ENCODE peak calls at places on chromosomes 3 and 15, in ten cellular contexts. F is AG10803, R is breast epithelium, T is PC-3, B is GM12865, I is A549, W is PC-9, C is cardiac fibroblast, M is fibroblast of pulmonary artery, A is fibroblast of lung. X is an unnamed sample.

GRCh38 chr3:128493221-128494151 is 485 bp upstream of the GATA2 start:
- DNase-seq in F (no peak), A (no peak), W (no peak), C (no peak), M (no peak), I (no peak), R (no peak), T (no peak), B (no peak), X (no peak)

GRCh38 chr15:43941555-43941954 is 114.8 kb downstream of the WDR76 start:
- DNase-seq in B (peak), F (no peak), R (no peak), M (no peak), C (no peak), I (no peak), A (no peak), W (no peak), T (no peak), X (no peak)

GRCh38 chr3:8964436-8965370 is 1.4 kb upstream of the RAD18 start:
- DNase-seq in I (peak), M (peak), B (no peak), A (peak), F (peak), C (peak), T (peak), W (peak), R (no peak), X (peak)

GRCh38 chr15:93485922-93486327 is 396.9 kb upstream of the RGMA start:
- DNase-seq in A (peak), M (no peak), C (no peak), F (no peak), W (no peak), B (no peak), R (peak), T (no peak), I (no peak), X (no peak)

GRCh38 chr15:80492409-80492808 is 88.2 kb downstream of the ARNT2 start:
- DNase-seq in B (no peak), T (no peak), M (no peak), R (no peak), I (no peak), F (no peak), W (no peak), C (no peak), A (no peak), X (no peak)

GRCh38 chr15:94008101-94009080 is 223.0 kb upstream of the MCTP2 start:
- DNase-seq in T (no peak), C (no peak), B (no peak), R (no peak), M (no peak), A (peak), F (no peak), I (no peak), W (no peak), X (peak)

GRCh38 chr3:94185753-94186152 is 122.9 kb downstream of the NSUN3 start:
- DNase-seq in M (no peak), A (peak), T (peak), F (no peak), R (no peak), B (no peak), C (peak), W (no peak), I (no peak), X (peak)

GRCh38 chr15:31970007-31970406 is 60.3 kb upstream of the CHRNA7 start:
- DNase-seq in I (no peak), A (no peak), F (no peak), T (no peak), B (no peak), C (no peak), R (no peak), W (no peak), M (no peak), X (no peak)

GRCh38 chr3:106332884-106333283 is 464.1 kb upstream of the CBLB start:
- DNase-seq in A (peak), B (peak), T (peak), R (no peak), W (no peak), I (no peak), F (no peak), C (peak), M (no peak), X (peak)

GRCh38 chr3:51621091-51621892 is 49.8 kb upstream of the TEX264 start:
- DNase-seq in A (no peak), I (no peak), C (peak), T (no peak), B (no peak), W (no peak), F (peak), M (peak), R (no peak), X (peak)

GRCh38 chr3:12986986-12987385 is 86.2 kb downstream of the IQSEC1 start:
- DNase-seq in A (no peak), F (no peak), T (no peak), M (no peak), B (no peak), R (no peak), C (no peak), W (no peak), I (no peak), X (no peak)

GRCh38 chr15:34883042-34883441 is 86.5 kb downstream of the AQR start:
- DNase-seq in F (peak), A (no peak), W (no peak), I (no peak), M (peak), C (no peak), R (no peak), B (no peak), T (no peak), X (peak)

GRCh38 chr3:152283492-152284381 is 15.0 kb downstream of the MBNL1 start:
- DNase-seq in I (no peak), B (peak), F (no peak), M (no peak), C (no peak), R (no peak), A (no peak), W (no peak), T (no peak), X (peak)

GRCh38 chr15:56042982-56043980 is 49.9 kb upstream of the NEDD4 start:
- DNase-seq in R (no peak), I (no peak), B (peak), C (peak), M (no peak), F (no peak), W (no peak), T (no peak), A (no peak), X (no peak)

GRCh38 chr15:65183847-65184159 is 1.3 kb downstream of the CLPX start:
- DNase-seq in A (no peak), C (no peak), I (no peak), R (no peak), W (no peak), T (no peak), F (no peak), B (no peak), M (no peak), X (no peak)

GRCh38 chr3:22887664-22888291 is 315.3 kb upstream of the UBE2E2 start:
- DNase-seq in F (peak), M (peak), T (peak), B (peak), C (peak), R (no peak), I (no peak), W (no peak), A (peak), X (peak)

GRCh38 chr3:9779721-9780450 is 10.1 kb upstream of the CAMK1 start:
- DNase-seq in B (peak), T (no peak), I (no peak), R (no peak), F (no peak), C (no peak), W (no peak), A (no peak), M (no peak), X (no peak)

GRCh38 chr15:101188517-101189340 is 63.1 kb downstream of the CHSY1 start:
- DNase-seq in F (peak), C (peak), W (no peak), B (peak), A (peak), M (peak), R (no peak), I (no peak), T (peak), X (peak)

GRCh38 chr15:84151205-84151931 is 84.2 kb upstream of the GOLGA6L4 start:
- DNase-seq in A (peak), B (no peak), R (no peak), T (no peak), M (peak), W (no peak), C (no peak), F (peak), I (no peak), X (no peak)

GRCh38 chr3:10180738-10181295 is 16.1 kb downstream of the IRAK2 start:
- DNase-seq in B (no peak), T (no peak), C (no peak), I (no peak), R (no peak), F (no peak), M (no peak), A (no peak), W (no peak), X (no peak)

GRCh38 chr3:116444819-116445290 is 432 bp downstream of the LSAMP start:
- DNase-seq in R (no peak), A (peak), M (no peak), F (no peak), W (no peak), T (no peak), C (no peak), I (no peak), B (no peak), X (no peak)

GRCh38 chr3:65334045-65334665 is 646.4 kb upstream of the ADAMTS9 start:
- DNase-seq in W (no peak), A (no peak), C (peak), F (no peak), M (no peak), B (no peak), R (no peak), I (no peak), T (peak), X (no peak)

GRCh38 chr3:73623316-73623715 is 1.4 kb downstream of the PDZRN3 start:
- DNase-seq in A (no peak), F (no peak), B (no peak), I (no peak), R (no peak), C (no peak), T (no peak), M (no peak), W (no peak), X (no peak)

GRCh38 chr3:115348951-115349745 is 202.1 kb upstream of the ZBTB20 start:
- DNase-seq in I (no peak), T (no peak), R (no peak), B (no peak), M (no peak), C (no peak), W (no peak), F (no peak), A (no peak), X (no peak)

GRCh38 chr3:108409791-108410190 is 100.6 kb downstream of the MYH15 start:
- DNase-seq in R (no peak), C (no peak), W (no peak), F (no peak), A (no peak), M (no peak), T (no peak), B (no peak), I (no peak), X (no peak)

GRCh38 chr3:61663728-61664492 is 102.5 kb downstream of the PTPRG start:
- DNase-seq in M (peak), B (no peak), T (peak), I (peak), F (peak), A (peak), C (peak), W (peak), R (no peak), X (peak)

GRCh38 chr3:4825572-4826236 is 153.5 kb upstream of the BHLHE40 start:
- DNase-seq in C (no peak), F (no peak), R (no peak), A (no peak), M (no peak), T (no peak), W (peak), I (peak), B (no peak), X (peak)

GRCh38 chr15:94704421-94704820 is 473.1 kb downstream of the MCTP2 start:
- DNase-seq in T (no peak), W (no peak), B (no peak), F (no peak), C (no peak), I (no peak), A (no peak), R (no peak), M (no peak), X (no peak)

GRCh38 chr3:151213881-151214280 is 10.9 kb upstream of the GPR171 start:
- DNase-seq in T (no peak), M (peak), C (peak), R (no peak), W (no peak), F (no peak), I (no peak), A (peak), B (no peak), X (no peak)

GRCh38 chr15:95551580-95551979 is 778.9 kb upstream of the NR2F2 start:
- DNase-seq in I (no peak), T (no peak), M (no peak), R (no peak), A (no peak), C (no peak), W (no peak), F (no peak), B (no peak), X (no peak)

GRCh38 chr3:72679540-72680198 is 168.6 kb downstream of the SHQ1 start:
- DNase-seq in C (peak), A (peak), T (no peak), W (no peak), B (peak), F (peak), I (no peak), R (no peak), M (no peak), X (no peak)

GRCh38 chr3:149214702-149215101 is 6.9 kb downstream of the CP start:
- DNase-seq in T (no peak), M (no peak), C (no peak), F (no peak), B (no peak), W (no peak), I (no peak), A (no peak), R (no peak), X (no peak)

GRCh38 chr3:125359700-125360099 is 15.4 kb downstream of the ZNF148 start:
- DNase-seq in W (no peak), I (no peak), C (no peak), R (no peak), F (no peak), M (no peak), T (no peak), B (no peak), A (no peak), X (no peak)

GRCh38 chr15:57213783-57214366 is 162.4 kb upstream of the CGNL1 start:
- DNase-seq in C (peak), I (peak), F (peak), A (peak), T (peak), R (no peak), M (peak), W (no peak), B (peak), X (peak)

GRCh38 chr3:46215810-46216414 is 7.8 kb upstream of the CCR1 start:
- DNase-seq in B (no peak), M (no peak), F (peak), C (peak), W (no peak), T (peak), A (peak), R (no peak), I (no peak), X (peak)

GRCh38 chr3:46212101-46212500 is 4.0 kb upstream of the CCR1 start:
- DNase-seq in F (no peak), T (no peak), R (no peak), A (no peak), M (no peak), C (no peak), W (no peak), B (no peak), I (no peak), X (no peak)

GRCh38 chr3:46218310-46218709 is 10.2 kb upstream of the CCR1 start:
- DNase-seq in T (no peak), C (no peak), R (no peak), F (no peak), W (no peak), A (no peak), I (no peak), B (no peak), M (no peak), X (no peak)

GRCh38 chr3:46213201-46213600 is 5.1 kb upstream of the CCR1 start:
- DNase-seq in W (no peak), C (no peak), A (no peak), T (no peak), R (no peak), F (no peak), I (no peak), M (no peak), B (peak), X (no peak)

GRCh38 chr3:46214751-46215352 is 6.7 kb upstream of the CCR1 start:
- DNase-seq in A (no peak), T (peak), I (no peak), C (no peak), R (no peak), M (no peak), W (peak), B (peak), F (no peak), X (no peak)
- TF ChIP-seq CTCF in A (peak), T (peak), I (no peak), C (peak), R (no peak), M (no peak), W (peak), B (peak), F (no peak), X (peak)

DNA sequence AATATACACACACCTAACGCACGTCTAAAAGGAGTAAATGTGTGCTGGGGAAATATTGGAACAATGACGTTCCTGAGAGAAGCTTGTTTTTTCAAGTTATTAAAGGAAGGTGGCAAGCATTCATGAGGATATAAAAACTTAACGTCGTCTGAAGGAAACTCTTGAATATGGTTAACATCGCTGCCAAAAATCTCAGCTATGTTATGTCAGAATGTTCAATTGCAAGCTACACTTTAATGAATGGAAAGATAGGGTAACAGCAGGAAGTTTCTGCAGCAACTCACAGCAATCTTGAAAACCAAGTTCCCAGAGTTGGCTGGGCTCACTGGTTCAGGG is 54.3 kb upstream of the MEF2A start:
- DNase-seq in F (peak), C (peak), W (no peak), M (peak), R (no peak), I (no peak), A (peak), T (no peak), B (peak), X (no peak)
- H3K4me3 ChIP-seq in F (peak), C (no peak), W (no peak), M (no peak), R (no peak), I (no peak), A (no peak), T (no peak), B (peak), X (no peak)

GRCh38 chr3:180018588-180018987 is 18.1 kb downstream of the PEX5L start:
- DNase-seq in B (peak), I (no peak), T (peak), R (no peak), A (no peak), F (no peak), M (no peak), W (no peak), C (no peak), X (peak)
- TF ChIP-seq CTCF in B (peak), I (no peak), T (peak), R (no peak), A (no peak), F (no peak), M (no peak), W (no peak), C (no peak), X (peak)

DNA sequence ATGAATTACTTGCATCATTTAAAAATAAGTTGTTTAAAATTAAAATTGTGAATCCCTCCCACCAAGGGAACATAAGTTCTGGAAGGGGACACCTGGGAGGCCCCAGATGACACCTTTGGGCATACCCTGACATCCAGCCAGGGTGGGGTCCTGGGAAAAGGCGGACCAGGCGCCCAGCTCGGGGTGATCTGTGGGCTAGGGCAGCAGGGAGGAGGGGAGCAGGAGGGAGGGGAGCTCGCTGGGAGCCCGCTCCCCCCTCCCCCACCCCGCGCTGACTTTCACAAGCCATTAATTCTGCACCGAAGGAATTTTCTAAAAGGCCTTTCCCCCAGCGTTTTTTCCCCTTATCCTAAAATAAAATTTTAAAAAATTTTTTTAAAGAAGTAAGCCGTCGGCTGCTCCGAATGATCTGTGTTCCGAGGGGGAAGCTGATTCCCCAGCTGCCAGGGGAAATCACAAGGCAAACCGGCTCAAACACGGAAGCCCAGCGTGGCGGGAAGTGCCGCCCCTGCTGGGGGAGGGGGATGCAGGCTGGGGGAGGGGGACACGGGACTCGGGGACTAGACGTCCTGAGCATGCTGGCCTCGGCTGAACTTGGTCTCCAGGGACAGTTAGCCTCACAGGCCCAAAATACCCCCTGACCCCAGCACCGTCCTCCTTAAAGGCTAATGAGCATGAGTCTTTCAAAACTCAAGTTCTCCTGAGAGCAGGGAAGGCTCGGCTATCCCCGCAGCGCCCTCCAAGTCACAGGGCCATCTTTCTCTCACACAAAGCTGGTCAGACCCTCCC is 13.9 kb downstream of the PLXND1 start:
- DNase-seq in R (peak), C (peak), T (no peak), W (no peak), M (no peak), A (no peak), B (no peak), F (no peak), I (no peak), X (no peak)
- H3K4me3 ChIP-seq in R (peak), C (no peak), T (no peak), W (no peak), M (no peak), A (no peak), B (no peak), F (peak), I (no peak), X (no peak)

GRCh38 chr3:142588708-142589107 is 7.5 kb upstream of the PLS1 start:
- DNase-seq in W (no peak), T (no peak), R (no peak), B (no peak), M (no peak), A (no peak), I (no peak), F (peak), C (no peak), X (no peak)

DNA sequence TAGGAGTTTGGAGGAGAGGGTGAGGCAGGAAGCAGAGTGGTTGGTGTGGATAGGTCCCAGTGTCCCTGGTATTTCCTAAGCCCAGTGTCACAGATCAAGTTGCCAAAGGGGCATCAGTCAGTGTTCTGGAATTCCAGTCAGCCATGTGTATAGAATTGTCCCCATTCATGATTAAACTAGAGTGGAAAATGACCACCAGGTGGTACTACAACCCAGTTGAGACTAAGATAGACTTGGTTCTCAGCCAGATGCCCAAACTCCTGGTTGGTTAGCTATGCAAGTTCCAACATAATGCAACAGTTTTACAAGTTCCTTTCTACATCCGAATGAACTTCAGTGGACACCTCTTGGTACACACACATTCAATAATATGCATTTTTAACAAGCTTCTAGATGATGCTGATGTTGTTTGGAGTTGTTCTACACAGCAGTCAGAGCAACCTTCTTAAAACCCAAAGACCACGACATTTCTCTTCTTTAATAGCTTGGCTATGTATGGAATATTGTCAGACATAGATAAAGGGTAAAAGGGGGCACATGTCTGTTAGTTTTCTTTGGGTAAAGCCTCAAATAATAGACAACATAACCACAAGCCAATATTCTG is 8.4 kb upstream of the ATR start:
- DNase-seq in M (peak), R (no peak), F (peak), W (peak), A (peak), I (peak), B (peak), C (peak), T (peak), X (peak)
- TF ChIP-seq CTCF in M (peak), R (peak), F (peak), W (peak), A (peak), I (peak), B (peak), C (peak), T (peak), X (peak)